ENCODE peak calls at places on chromosomes 3 and 15, in eight cellular contexts. W is lower leg skin, U is AG04449, R is heart right ventricle, S is cardiac muscle cell, O is fibroblast of lung, H is astrocyte of the spinal cord, C is cardiac fibroblast. L is an unnamed sample.

GRCh38 chr15:68989876-68990754 is 24.4 kb upstream of the NOX5 start:
- DNase-seq in S (no peak), H (no peak), C (no peak), W (peak), R (no peak), U (no peak), O (no peak), L (no peak)

GRCh38 chr15:86077070-86077469 is 2.6 kb upstream of the AGBL1 start:
- DNase-seq in S (no peak), C (no peak), H (no peak), O (no peak), U (no peak), R (no peak), W (no peak), L (no peak)

GRCh38 chr3:9158865-9159630 is 90.4 kb downstream of the SRGAP3 start:
- DNase-seq in U (no peak), S (no peak), W (no peak), H (no peak), R (no peak), O (no peak), C (no peak), L (no peak)

GRCh38 chr3:50118237-50118636 is 29.5 kb downstream of the RBM5 start:
- DNase-seq in H (no peak), U (no peak), R (no peak), W (no peak), C (no peak), O (no peak), S (no peak), L (no peak)

GRCh38 chr3:28224430-28224829 is 17.0 kb upstream of the CMC1 start:
- DNase-seq in H (no peak), O (no peak), R (no peak), W (no peak), U (no peak), S (no peak), C (no peak), L (no peak)

GRCh38 chr3:139353920-139354556 is 10.2 kb downstream of the MRPS22 start:
- DNase-seq in R (no peak), S (peak), U (peak), W (no peak), H (peak), O (peak), C (peak), L (no peak)

GRCh38 chr3:105518806-105519418 is 152.2 kb downstream of the ALCAM start:
- DNase-seq in R (no peak), U (no peak), O (peak), S (peak), W (no peak), H (peak), C (peak), L (no peak)

GRCh38 chr3:50003766-50004278 is 63.9 kb downstream of the RBM6 start:
- DNase-seq in O (peak), C (no peak), W (no peak), S (no peak), U (no peak), H (no peak), R (no peak), L (no peak)

GRCh38 chr15:68797157-68797556 is 23.5 kb downstream of the ANP32A start:
- DNase-seq in U (no peak), H (peak), O (peak), W (no peak), R (no peak), C (no peak), S (no peak), L (no peak)

GRCh38 chr15:31279221-31280036 is 47.2 kb upstream of the KLF13 start:
- DNase-seq in W (peak), S (no peak), C (no peak), R (no peak), H (no peak), U (no peak), O (no peak), L (peak)

GRCh38 chr3:66083961-66084270 is 45.2 kb upstream of the MAGI1 start:
- DNase-seq in U (no peak), O (no peak), S (no peak), H (no peak), R (no peak), W (no peak), C (no peak), L (no peak)

GRCh38 chr15:70140543-70141375 is 43.0 kb upstream of the TLE3 start:
- DNase-seq in C (peak), R (no peak), H (peak), W (no peak), S (peak), U (no peak), O (peak), L (no peak)

GRCh38 chr3:17088602-17089313 is 204.0 kb downstream of the PLCL2 start:
- DNase-seq in W (no peak), S (no peak), H (no peak), R (no peak), O (no peak), C (no peak), U (no peak), L (no peak)

GRCh38 chr3:101842935-101843330 is 6.4 kb upstream of the NFKBIZ start:
- DNase-seq in C (no peak), S (no peak), R (no peak), W (no peak), H (no peak), U (no peak), O (no peak), L (no peak)

GRCh38 chr3:123808812-123809211 is 75.3 kb downstream of the MYLK start:
- DNase-seq in S (no peak), R (no peak), C (no peak), U (no peak), H (no peak), W (no peak), O (no peak), L (no peak)

GRCh38 chr3:123807820-123808219 is 76.3 kb downstream of the MYLK start:
- DNase-seq in S (peak), U (no peak), W (no peak), R (no peak), O (peak), H (no peak), C (no peak), L (no peak)

GRCh38 chr3:123804676-123805075 is 79.5 kb downstream of the MYLK start:
- DNase-seq in O (no peak), H (no peak), R (no peak), W (no peak), U (no peak), C (no peak), S (no peak), L (no peak)

GRCh38 chr3:123803521-123803920 is 80.6 kb downstream of the MYLK start:
- DNase-seq in C (no peak), H (no peak), S (no peak), U (no peak), O (no peak), W (peak), R (no peak), L (no peak)

GRCh38 chr3:123805504-123805903 is 78.6 kb downstream of the MYLK start:
- DNase-seq in R (no peak), C (no peak), U (no peak), H (no peak), S (no peak), W (no peak), O (no peak), L (no peak)
- TF ChIP-seq CTCF in R (no peak), C (no peak), U (no peak), H (no peak), S (no peak), W (no peak), O (no peak), L (no peak)

DNA sequence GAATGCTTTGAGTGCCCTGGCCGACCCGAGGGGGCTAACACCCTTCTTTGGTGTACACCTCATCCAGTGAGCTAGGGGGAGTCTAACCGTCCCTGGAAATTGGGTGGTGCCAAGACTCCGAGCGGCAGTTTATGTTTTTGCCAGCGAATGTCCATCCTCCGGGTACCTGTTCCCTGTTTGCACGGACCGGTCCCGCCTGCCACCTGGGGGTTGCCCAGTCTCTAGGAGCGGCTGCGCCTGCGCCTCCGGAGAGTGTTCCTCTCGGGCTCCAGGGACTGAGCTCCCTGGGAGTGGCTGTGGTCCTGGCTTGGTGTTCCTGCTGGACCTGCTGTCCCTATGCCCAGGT is 913 bp upstream of the WNT7A start:
- DNase-seq in C (no peak), O (no peak), H (no peak), R (no peak), S (no peak), U (no peak), W (peak), L (no peak)
- TF ChIP-seq CTCF in C (no peak), O (no peak), H (no peak), R (no peak), S (no peak), U (no peak), W (no peak), L (peak)

DNA sequence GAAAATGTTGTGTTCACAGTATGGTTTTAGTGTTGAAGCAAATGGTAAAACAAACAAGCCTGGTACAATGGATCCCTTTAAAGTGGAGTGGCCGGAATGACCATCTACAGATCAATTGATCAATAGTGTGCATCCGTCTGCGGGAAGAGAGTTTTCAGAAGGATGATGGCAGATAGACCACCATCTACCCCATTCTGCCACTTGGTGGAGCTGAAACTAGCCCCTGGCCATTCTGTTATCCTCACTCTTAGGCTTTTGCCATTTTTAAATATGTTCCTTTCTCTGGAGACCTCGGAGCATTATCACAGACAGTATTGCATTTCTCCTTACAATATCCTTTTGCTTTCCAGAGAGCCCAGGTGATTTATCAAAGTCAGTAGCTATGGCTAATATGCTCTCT is 258.9 kb upstream of the CFAP20DC start:
- DNase-seq in S (no peak), W (no peak), H (no peak), O (no peak), C (no peak), U (no peak), R (no peak), L (no peak)
- TF ChIP-seq CTCF in S (peak), W (no peak), H (peak), O (no peak), C (no peak), U (peak), R (no peak), L (peak)

DNA sequence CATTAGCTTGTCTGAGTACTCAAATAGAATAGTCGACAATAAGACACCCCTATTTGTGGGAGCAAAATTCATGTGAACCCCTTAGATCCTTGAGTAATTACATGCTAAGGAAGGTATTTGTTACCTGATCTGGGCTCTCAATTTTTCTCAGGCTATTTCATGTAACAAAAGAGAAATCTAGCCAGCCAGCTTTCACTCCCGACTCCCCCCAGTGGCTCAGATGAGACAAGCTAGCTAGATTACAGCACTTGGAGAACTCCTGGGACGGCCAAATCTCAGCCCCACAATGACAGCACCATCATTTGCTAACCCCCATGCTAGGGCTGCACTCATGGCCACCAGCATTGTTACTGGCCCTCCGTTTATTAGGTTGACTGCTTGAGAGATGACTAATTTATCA is 41.3 kb downstream of the GLDN start:
- DNase-seq in C (peak), U (no peak), R (no peak), O (peak), W (peak), S (peak), H (peak), L (no peak)
- TF ChIP-seq CTCF in C (peak), U (peak), R (peak), O (peak), W (no peak), S (peak), H (peak), L (peak)

GRCh38 chr3:133991209-133991608 is 38.5 kb downstream of the SLCO2A1 start:
- DNase-seq in W (peak), H (no peak), S (no peak), R (no peak), O (no peak), U (no peak), C (no peak), L (no peak)

GRCh38 chr3:133991637-133992036 is 38.1 kb downstream of the SLCO2A1 start:
- DNase-seq in W (peak), S (peak), O (peak), U (no peak), H (peak), R (no peak), C (no peak), L (no peak)

GRCh38 chr3:133992951-133993595 is 36.7 kb downstream of the SLCO2A1 start:
- DNase-seq in O (no peak), W (peak), H (no peak), C (no peak), U (no peak), R (no peak), S (no peak), L (no peak)

GRCh38 chr3:133994166-133994910 is 35.4 kb downstream of the SLCO2A1 start:
- DNase-seq in U (no peak), C (no peak), S (no peak), R (no peak), W (peak), H (no peak), O (no peak), L (no peak)

GRCh38 chr3:133992385-133992784 is 37.3 kb downstream of the SLCO2A1 start:
- DNase-seq in U (no peak), C (no peak), W (peak), S (peak), O (no peak), H (no peak), R (no peak), L (no peak)
- TF ChIP-seq CTCF in U (no peak), C (no peak), W (no peak), S (peak), O (no peak), H (no peak), R (peak), L (peak)

GRCh38 chr3:129025691-129026435 is 24.8 kb downstream of the EFCC1 start:
- DNase-seq in S (no peak), R (peak), W (no peak), C (no peak), H (no peak), U (no peak), O (no peak), L (no peak)

GRCh38 chr3:129022114-129022994 is 21.2 kb downstream of the EFCC1 start:
- DNase-seq in R (peak), U (no peak), W (peak), O (no peak), H (no peak), S (peak), C (peak), L (no peak)

GRCh38 chr3:129025108-129025507 is 24.0 kb downstream of the EFCC1 start:
- DNase-seq in S (no peak), H (no peak), C (no peak), O (no peak), W (no peak), U (no peak), R (no peak), L (no peak)

GRCh38 chr3:129022995-129023332 is 21.9 kb downstream of the EFCC1 start:
- DNase-seq in S (no peak), C (no peak), U (no peak), H (no peak), R (no peak), O (no peak), W (no peak), L (no peak)

DNA sequence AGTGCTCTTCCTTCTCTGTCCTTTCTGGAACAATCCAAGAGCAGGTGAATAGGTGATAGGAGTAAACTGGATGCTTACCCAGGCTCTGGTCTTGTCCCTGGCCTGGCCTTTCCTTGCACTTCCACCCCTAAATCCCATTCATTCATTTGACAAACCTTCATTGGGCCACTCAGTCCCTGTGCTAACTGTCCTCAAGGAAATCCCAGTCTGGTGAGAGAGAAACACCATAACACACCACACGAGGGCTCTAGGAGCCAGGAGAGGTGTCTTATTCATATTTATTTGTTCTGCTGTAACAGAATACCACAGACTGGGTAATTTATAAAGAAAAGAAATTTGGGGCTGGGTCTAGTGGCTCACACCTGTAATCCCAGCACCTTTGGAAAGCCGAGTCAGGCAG is 22.8 kb downstream of the EFCC1 start:
- DNase-seq in W (no peak), R (no peak), U (no peak), C (peak), S (no peak), H (no peak), O (no peak), L (no peak)
- TF ChIP-seq CTCF in W (no peak), R (peak), U (peak), C (peak), S (peak), H (peak), O (no peak), L (peak)

GRCh38 chr3:122679467-122680291 is 960 bp upstream of the PARP14 start:
- DNase-seq in W (no peak), R (peak), U (no peak), O (peak), C (peak), H (no peak), S (peak), L (no peak)
- TF ChIP-seq CTCF in W (no peak), R (peak), U (no peak), O (no peak), C (no peak), H (no peak), S (no peak), L (peak)